ENCODE peak calls at places on chromosome 11, in six cellular contexts. G is IMR-90, J is PC-3, L is HFFc6, W is foreskin fibroblast, E is fibroblast of pulmonary artery. K is an unnamed sample.
A peak's percentile ranks its signal among the peaks of the same experiment; 100 is the strongest.

GRCh38 chr11:79212711-79213110 is 228.1 kb downstream of the TENM4 start:
- DNase-seq in J (no peak), W (no peak), G (no peak), L (no peak), E (no peak), K (no peak)

GRCh38 chr11:36365937-36366336 is 69.8 kb downstream of the PRR5L start:
- DNase-seq in W (peak; percentile 37), L (no peak), E (peak; percentile 66), G (no peak), J (no peak), K (no peak)

GRCh38 chr11:3631331-3631730 is 10.5 kb downstream of the ART5 start:
- DNase-seq in J (no peak), W (no peak), G (no peak), L (peak; percentile 8), E (no peak), K (peak; percentile 7)

GRCh38 chr11:48384670-48385069 is 18.4 kb upstream of the OR4C5 start:
- DNase-seq in L (no peak), E (no peak), W (no peak), J (no peak), G (no peak), K (no peak)

GRCh38 chr11:65793144-65793581 is 6.3 kb downstream of the OVOL1 start:
- DNase-seq in G (no peak), E (no peak), J (peak; percentile 92), W (no peak), L (no peak), K (no peak)

GRCh38 chr11:23976369-23976768 is 520.5 kb upstream of the LUZP2 start:
- DNase-seq in E (peak; percentile 17), G (peak; percentile 7), L (no peak), W (peak; percentile 37), J (no peak), K (no peak)

GRCh38 chr11:122235615-122236014 is 119.6 kb upstream of the BLID start:
- DNase-seq in J (peak; percentile 74), L (peak; percentile 80), W (peak; percentile 94), G (peak; percentile 96), E (peak; percentile 61), K (no peak)

GRCh38 chr11:2582958-2583604 is 116.7 kb downstream of the KCNQ1OT1 start:
- DNase-seq in J (no peak), E (no peak), W (no peak), G (no peak), L (no peak), K (peak; percentile 90)

GRCh38 chr11:44747339-44747738 is 20.6 kb downstream of the TSPAN18 start:
- DNase-seq in L (peak; percentile 6), E (no peak), W (no peak), J (no peak), G (peak; percentile 21), K (no peak)

GRCh38 chr11:6640036-6640984 is 15.3 kb downstream of the DCHS1 start:
- DNase-seq in L (no peak), G (no peak), W (no peak), J (no peak), E (no peak), K (no peak)

GRCh38 chr11:67303989-67304411 is 670 bp downstream of the SSH3 start:
- DNase-seq in W (peak; percentile 51), E (no peak), J (peak; percentile 63), G (no peak), L (no peak), K (peak; percentile 88)

GRCh38 chr11:123973816-123974215 is 3.8 kb downstream of the OR10S1 start:
- DNase-seq in G (peak; percentile 4), J (peak; percentile 86), E (peak; percentile 93), W (peak; percentile 79), L (peak; percentile 77), K (no peak)
- TF ChIP-seq CTCF in G (no peak), J (no peak), E (no peak), W (no peak), L (no peak), K (no peak)

DNA sequence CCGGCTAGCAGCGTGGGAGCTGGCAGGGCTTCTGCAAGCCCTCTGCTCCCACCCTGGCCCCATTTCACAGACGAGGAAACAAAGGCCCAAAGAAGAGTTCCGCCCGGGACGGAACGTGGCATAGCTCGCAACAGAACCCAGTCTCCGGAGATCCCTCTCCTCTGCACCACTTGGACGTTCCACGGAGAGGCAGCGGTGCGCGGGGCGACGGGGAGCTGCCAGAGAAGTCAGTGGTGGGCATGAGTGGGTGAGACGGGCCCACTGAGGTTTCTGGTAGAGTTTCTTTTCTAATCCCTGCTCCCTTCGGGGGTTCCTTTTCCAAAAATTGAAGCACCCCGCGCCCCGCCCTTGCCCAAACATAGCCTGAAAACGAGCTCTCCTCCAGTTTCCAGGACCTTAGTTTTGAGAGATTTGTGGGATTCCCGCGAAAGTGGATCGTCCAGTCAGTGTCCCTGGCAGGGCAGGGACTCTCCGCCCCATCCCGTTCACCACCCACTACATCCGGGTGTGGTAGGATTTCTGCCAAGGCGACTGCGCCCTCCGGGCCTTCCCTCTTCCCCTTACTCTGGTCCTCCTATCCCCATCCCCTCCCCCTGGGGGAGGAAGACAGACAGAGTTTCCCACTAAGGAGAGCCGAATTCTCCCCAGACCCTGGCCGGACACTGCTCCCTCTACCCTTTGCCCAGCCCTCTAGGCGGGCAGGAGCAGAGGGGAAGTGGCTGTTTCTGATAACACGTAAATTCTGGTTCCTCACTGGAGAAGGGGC is 764 bp upstream of the NECTIN1 start:
- DNase-seq in J (peak; percentile 80), E (peak; percentile 73), W (peak; percentile 83), G (peak; percentile 39), L (peak; percentile 34), K (no peak)
- TF ChIP-seq CTCF in J (no peak), E (no peak), W (no peak), G (no peak), L (peak; percentile 74), K (peak; percentile 61)

GRCh38 chr11:116556483-116556882 is 216.3 kb downstream of the BUD13 start:
- DNase-seq in J (no peak), L (no peak), G (no peak), W (no peak), E (no peak), K (no peak)
- TF ChIP-seq CTCF in J (no peak), L (no peak), G (no peak), W (no peak), E (no peak), K (no peak)

DNA sequence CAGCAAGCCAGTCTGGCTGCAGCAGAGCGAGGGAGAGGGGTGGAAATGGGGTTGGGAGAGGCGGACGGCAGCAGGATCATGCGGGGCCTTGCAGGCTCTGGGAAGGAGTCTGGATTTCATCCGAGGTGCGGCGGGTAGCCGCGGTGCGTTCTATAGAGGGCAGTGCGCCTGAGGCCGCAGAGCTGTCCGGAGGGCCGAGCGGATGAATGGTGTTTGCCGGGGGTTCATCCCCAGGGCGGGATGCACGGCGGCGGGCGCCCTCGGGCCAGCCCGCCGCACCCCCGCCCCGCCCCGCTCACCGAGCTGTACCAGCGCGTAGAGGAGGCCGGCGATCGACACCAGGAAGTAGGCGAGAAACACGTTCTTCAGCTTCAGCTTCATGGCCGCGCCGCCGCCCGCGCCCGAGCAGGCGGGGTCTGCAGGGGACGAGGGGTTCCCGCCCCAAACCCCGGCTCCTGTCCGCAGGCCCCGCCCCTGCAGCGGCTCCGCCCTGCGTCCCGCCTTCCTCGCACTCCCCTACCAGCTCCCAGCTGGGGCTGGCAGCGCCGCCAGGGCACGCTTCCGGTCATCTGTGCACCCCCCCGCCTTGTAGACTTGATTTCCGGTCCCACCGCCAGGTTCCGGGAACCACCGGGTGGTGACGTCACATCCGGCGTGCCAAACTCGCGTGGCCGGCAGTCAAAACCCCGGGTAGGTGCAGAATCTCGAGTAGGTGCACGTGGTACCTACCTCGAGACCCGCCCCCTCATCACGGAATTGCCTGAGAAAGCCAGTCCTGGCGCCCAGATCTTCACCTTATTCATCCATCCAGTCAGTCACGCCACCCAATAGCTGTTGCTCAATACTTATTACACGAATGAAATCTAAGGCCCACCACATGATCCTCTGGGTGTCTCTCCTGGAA is at the start of gene B3GAT3:
- DNase-seq in J (peak; percentile 99), W (peak; percentile 100), L (peak; percentile 98), G (peak; percentile 98), E (peak; percentile 98), K (peak; percentile 99)
- TF ChIP-seq CTCF in J (no peak), W (no peak), L (peak; percentile 16), G (peak; percentile 14), E (no peak), K (peak; percentile 30)

GRCh38 chr11:8318536-8318935 is 54.9 kb upstream of the LMO1 start:
- DNase-seq in E (no peak), W (no peak), G (no peak), L (no peak), J (no peak), K (no peak)
- TF ChIP-seq CTCF in E (no peak), W (no peak), G (no peak), L (peak; percentile 27), J (peak; percentile 22), K (peak; percentile 21)

GRCh38 chr11:64225608-64226506 is at the start of the genes NUDT22 and TRPT1:
- DNase-seq in E (peak; percentile 69), W (peak; percentile 93), J (peak; percentile 88), L (peak; percentile 71), G (peak; percentile 66), K (peak; percentile 95)
- TF ChIP-seq CTCF in E (peak; percentile 22), W (peak; percentile 18), J (peak; percentile 49), L (peak; percentile 23), G (peak; percentile 12), K (peak; percentile 64)

DNA sequence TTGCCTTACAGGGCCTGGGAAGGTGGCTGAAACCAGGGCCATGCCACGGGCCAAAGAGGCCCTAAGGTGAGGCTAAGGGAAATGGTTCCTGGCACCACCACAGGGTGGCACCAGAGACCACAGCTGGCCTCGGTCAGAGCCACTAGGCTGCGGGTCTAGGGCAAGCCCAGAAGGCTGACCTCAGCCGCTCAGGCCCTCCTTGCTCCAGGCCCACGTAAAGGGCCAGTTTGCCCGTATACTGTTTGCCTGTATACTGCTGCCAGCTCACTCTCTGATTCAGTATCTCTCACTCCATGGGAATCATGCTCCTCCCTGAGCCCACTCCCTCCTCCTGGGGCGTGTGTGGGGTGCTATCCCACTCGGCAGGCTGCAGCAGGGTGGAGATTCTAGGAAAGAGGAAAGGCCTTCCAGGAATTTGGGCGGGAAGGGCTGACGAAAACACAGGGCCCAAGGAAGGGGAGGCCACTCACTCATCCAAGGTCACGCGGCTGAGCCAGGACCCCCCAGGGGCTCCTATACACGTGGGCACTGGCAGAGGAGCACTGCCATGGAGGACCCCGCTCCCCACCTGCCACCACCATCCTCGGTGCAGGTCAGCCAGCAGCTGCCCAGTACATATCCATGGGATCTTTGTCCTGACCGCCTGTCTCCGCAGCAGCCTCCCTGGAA is 62.4 kb downstream of the NECTIN1 start:
- DNase-seq in G (peak; percentile 47), L (peak; percentile 39), J (peak; percentile 89), E (peak; percentile 72), W (peak; percentile 88), K (no peak)
- TF ChIP-seq CTCF in G (peak; percentile 94), L (peak; percentile 96), J (peak; percentile 97), E (peak; percentile 92), W (peak; percentile 92), K (peak; percentile 98)

DNA sequence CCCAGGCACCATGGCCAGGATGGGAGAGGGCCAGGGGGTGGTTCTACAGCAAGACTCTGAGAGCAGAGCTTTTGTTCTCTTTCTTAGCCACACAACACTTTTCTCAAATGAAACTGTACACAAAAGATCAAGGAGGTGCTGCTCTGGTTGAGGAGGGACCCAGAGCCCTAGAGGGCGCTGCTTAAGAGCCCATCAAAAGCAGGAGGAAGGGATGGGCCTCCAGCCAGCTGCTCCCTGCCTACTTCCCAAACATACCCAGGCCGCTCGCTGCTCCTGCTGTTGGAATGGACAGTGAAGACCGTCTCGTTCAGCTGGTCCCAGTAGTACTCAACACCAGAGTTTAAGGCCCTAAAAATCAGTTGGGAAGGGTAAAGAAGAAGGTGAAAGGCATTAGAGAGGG is 18.4 kb upstream of the CHRM4 start:
- DNase-seq in G (no peak), J (no peak), W (peak; percentile 16), E (peak; percentile 15), L (no peak), K (no peak)
- TF ChIP-seq CTCF in G (peak; percentile 17), J (peak; percentile 47), W (peak; percentile 16), E (peak; percentile 30), L (peak; percentile 36), K (no peak)

GRCh38 chr11:109040303-109040702 is 375.4 kb downstream of the DDX10 start:
- DNase-seq in L (no peak), J (peak; percentile 19), G (no peak), E (no peak), W (no peak), K (no peak)
- TF ChIP-seq CTCF in L (peak; percentile 29), J (peak; percentile 50), G (no peak), E (no peak), W (no peak), K (peak; percentile 41)